ENCODE peak calls at places on chromosomes 16 and 17, in seven cellular contexts. H, A, W, X, I, Y and R are unnamed samples.

GRCh38 chr16:28012031-28012445 is 51.5 kb downstream of the GSG1L start:
- DNase-seq in H (no peak), A (no peak), W (peak), X (peak), I (no peak), Y (no peak), R (no peak)

GRCh38 chr16:21590791-21591190 is 8.6 kb upstream of the METTL9 start:
- DNase-seq in H (no peak), A (no peak), W (no peak), X (no peak), I (peak), Y (no peak), R (no peak)

GRCh38 chr17:45108595-45109521 is 23.5 kb downstream of the PLCD3 start:
- DNase-seq in H (no peak), A (peak), W (no peak), X (no peak), I (no peak), Y (no peak), R (no peak)

GRCh38 chr16:8571061-8571596 is 19.2 kb downstream of the TMEM114 start:
- DNase-seq in H (no peak), A (no peak), W (peak), X (peak), I (no peak), Y (peak), R (no peak)

GRCh38 chr17:59149841-59150511 is 5.0 kb downstream of the SKA2 start:
- DNase-seq in H (no peak), A (no peak), W (no peak), X (peak), I (no peak), Y (no peak), R (no peak)

GRCh38 chr17:80133626-80133970 is 13.3 kb downstream of the EIF4A3 start:
- DNase-seq in H (no peak), A (no peak), W (no peak), X (no peak), I (no peak), Y (no peak), R (no peak)

GRCh38 chr16:57374067-57374534 is 1.8 kb downstream of the CX3CL1 start:
- DNase-seq in H (no peak), A (no peak), W (peak), X (peak), I (no peak), Y (peak), R (peak)

GRCh38 chr16:48385272-48385953 is at the start of gene SIAH1:
- DNase-seq in H (peak), A (peak), W (peak), X (peak), I (peak), Y (peak), R (no peak)

GRCh38 chr17:46013502-46014165 is 14.6 kb downstream of the STH start:
- DNase-seq in H (no peak), A (no peak), W (peak), X (peak), I (no peak), Y (no peak), R (peak)

GRCh38 chr17:29682987-29683386 is 60.3 kb upstream of the CORO6 start:
- DNase-seq in H (no peak), A (no peak), W (no peak), X (no peak), I (no peak), Y (no peak), R (no peak)

GRCh38 chr16:17829826-17830225 is 359.1 kb upstream of the XYLT1 start:
- DNase-seq in H (no peak), A (no peak), W (no peak), X (peak), I (no peak), Y (no peak), R (no peak)

GRCh38 chr16:6484121-6484520 is 848.5 kb upstream of the RBFOX1 start:
- DNase-seq in H (no peak), A (no peak), W (no peak), X (no peak), I (no peak), Y (no peak), R (no peak)

GRCh38 chr17:60631119-60631518 is 31.1 kb downstream of the PPM1D start:
- DNase-seq in H (no peak), A (no peak), W (peak), X (peak), I (no peak), Y (no peak), R (no peak)

GRCh38 chr17:17151962-17152361 is 54.2 kb downstream of the PLD6 start:
- DNase-seq in H (peak), A (peak), W (peak), X (peak), I (no peak), Y (peak), R (peak)

GRCh38 chr16:73771676-73772075 is 524.9 kb upstream of the PSMD7 start:
- DNase-seq in H (no peak), A (no peak), W (peak), X (peak), I (no peak), Y (no peak), R (no peak)

GRCh38 chr17:41212524-41213169 is 13.8 kb upstream of the KRTAP9-2 start:
- DNase-seq in H (no peak), A (no peak), W (no peak), X (no peak), I (no peak), Y (no peak), R (no peak)

GRCh38 chr17:5237541-5238016 is 2.9 kb upstream of the SCIMP start:
- DNase-seq in H (peak), A (peak), W (peak), X (peak), I (peak), Y (peak), R (peak)

GRCh38 chr16:5506021-5506420 is 408.4 kb upstream of the EEF2KMT start:
- DNase-seq in H (no peak), A (no peak), W (no peak), X (no peak), I (no peak), Y (no peak), R (no peak)

GRCh38 chr16:15798671-15799070 is 58.2 kb downstream of the MYH11 start:
- DNase-seq in H (no peak), A (no peak), W (no peak), X (no peak), I (no peak), Y (no peak), R (no peak)

GRCh38 chr17:82865996-82866395 is 26.2 kb upstream of the ZNF750 start:
- DNase-seq in H (no peak), A (no peak), W (no peak), X (no peak), I (no peak), Y (no peak), R (no peak)
- H3K27ac ChIP-seq in H (no peak), A (peak), W (no peak), X (peak), I (no peak), Y (no peak), R (peak)

DNA sequence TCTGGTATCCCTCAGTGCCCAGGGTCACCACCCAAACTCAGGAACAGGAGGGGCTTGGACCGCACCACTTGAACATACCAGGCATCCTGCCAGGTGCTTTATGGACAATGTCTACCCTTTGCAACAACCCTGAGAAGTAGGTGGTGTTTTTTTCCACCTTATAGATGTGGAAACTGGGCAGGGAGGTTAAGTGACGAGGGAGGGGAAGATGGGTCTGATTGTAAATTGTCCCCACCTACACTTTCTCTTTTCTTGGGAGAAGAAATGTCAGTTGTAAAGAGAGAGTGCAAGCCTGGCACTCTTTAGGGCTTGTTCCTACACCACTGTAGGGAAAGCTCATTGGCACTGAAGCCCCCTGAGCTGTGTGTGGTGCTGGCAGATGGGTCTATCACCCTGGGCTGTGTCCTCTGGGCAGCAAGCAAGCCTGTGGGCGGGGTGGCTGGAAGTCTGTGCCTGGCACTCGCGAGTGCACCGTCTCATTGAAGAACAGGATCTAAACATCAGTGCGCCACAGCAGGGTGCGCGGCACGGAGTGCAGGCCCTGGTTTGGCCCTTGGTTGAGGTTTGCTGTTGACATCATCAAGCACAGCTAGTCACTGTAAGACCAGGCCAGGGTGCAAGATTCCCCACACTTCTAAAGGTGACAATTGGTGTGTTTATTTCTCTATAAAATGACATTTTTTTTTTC is 15.1 kb downstream of the NOD2 start:
- DNase-seq in H (no peak), A (no peak), W (no peak), X (no peak), I (no peak), Y (no peak), R (no peak)
- H3K27ac ChIP-seq in H (no peak), A (no peak), W (no peak), X (no peak), I (no peak), Y (no peak), R (no peak)

GRCh38 chr17:51590071-51590470 is 329.7 kb downstream of the UTP18 start:
- DNase-seq in H (no peak), A (no peak), W (no peak), X (no peak), I (no peak), Y (no peak), R (no peak)
- H3K27ac ChIP-seq in H (no peak), A (no peak), W (no peak), X (no peak), I (no peak), Y (no peak), R (no peak)

DNA sequence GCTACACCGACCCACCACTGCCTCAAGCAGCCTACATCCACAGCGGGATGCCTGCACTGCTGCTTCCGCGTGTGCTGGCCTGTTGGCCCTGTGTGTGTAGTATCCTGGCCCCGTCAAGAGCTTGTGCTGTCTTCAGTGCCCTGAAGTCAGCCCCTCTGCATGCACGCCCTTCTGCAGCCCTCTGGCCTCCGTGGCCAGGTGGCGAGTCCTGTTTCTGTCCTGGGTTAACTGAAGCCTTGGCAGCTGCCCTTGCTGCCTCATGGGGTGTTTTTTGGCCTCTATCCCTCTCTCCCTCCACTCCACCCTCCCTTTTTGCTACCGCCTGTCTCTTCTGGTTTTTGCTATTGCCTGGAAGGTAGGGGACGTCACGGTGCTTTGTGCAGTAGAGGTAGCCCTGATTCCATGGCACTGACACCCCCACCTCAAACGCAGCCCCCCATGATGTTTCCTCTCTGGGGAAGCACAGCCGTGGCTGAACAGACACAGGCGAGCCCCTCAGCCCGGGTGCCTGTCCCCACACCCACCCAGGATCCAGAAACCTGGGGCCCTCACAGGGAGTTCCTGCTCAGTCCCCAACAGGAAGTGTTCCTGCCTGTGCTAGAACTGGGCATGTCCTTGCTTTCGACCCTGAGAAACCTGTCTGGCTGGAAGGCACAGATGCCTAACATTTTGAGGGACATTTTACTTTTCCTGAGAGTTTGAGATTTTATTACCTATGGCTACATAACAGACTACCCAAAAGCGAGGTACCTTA is 18.8 kb upstream of the AMZ2 start:
- DNase-seq in H (peak), A (no peak), W (no peak), X (no peak), I (peak), Y (no peak), R (no peak)
- H3K27ac ChIP-seq in H (no peak), A (no peak), W (no peak), X (no peak), I (no peak), Y (no peak), R (no peak)

GRCh38 chr17:9842057-9842758 is 16.5 kb downstream of the GLP2R start:
- DNase-seq in H (peak), A (peak), W (peak), X (peak), I (no peak), Y (peak), R (no peak)
- H3K27ac ChIP-seq in H (no peak), A (peak), W (no peak), X (no peak), I (no peak), Y (no peak), R (no peak)

DNA sequence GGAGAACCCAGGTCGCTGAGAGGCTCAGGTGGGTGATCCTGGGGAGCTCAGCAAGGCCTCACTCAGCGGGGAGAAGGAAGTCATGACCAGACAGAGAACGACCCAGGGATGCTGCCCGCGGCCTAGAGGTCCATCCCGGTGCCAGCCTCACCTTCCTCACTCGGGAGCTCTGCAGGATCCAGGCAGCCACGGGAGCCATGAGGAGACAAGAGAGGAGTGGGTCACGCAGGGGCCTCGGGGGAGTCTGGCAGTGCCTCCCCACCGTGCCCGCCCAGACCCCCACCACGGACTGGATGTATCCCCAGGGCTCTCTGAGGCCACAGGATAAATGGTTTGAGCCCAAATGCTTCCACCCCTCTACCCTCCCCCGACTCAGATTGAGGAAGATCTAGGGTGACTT is 10.7 kb downstream of the ATP2A3 start:
- DNase-seq in H (no peak), A (no peak), W (no peak), X (no peak), I (no peak), Y (no peak), R (no peak)
- H3K27ac ChIP-seq in H (no peak), A (no peak), W (no peak), X (no peak), I (no peak), Y (no peak), R (no peak)